ENCODE peak calls at places on chromosomes 3 and 15, in six cellular contexts. K is body of pancreas; T is NCI-H2081; P is hippocampal formation; Z is H9; O is activated naive CD4-positive, alpha-beta T cell. E is an unnamed sample.

GRCh38 chr3:159897331-159898075 is 91.1 kb upstream of the IL12A start:
- DNase-seq in T (no peak), P (no peak), O (no peak), K (no peak), Z (no peak), E (no peak)

GRCh38 chr3:49454457-49454856 is 15.6 kb upstream of the DAG1 start:
- DNase-seq in O (no peak), K (peak), Z (peak), P (no peak), T (no peak), E (peak)

GRCh38 chr3:65126527-65127440 is 439.0 kb upstream of the ADAMTS9 start:
- DNase-seq in K (no peak), P (no peak), O (no peak), T (no peak), Z (no peak), E (peak)

GRCh38 chr15:29815000-29815704 is 7.1 kb downstream of the TJP1 start:
- DNase-seq in O (no peak), Z (no peak), P (no peak), T (no peak), K (peak), E (peak)

GRCh38 chr3:44066806-44067205 is 174.9 kb upstream of the TOPAZ1 start:
- DNase-seq in K (no peak), P (no peak), O (no peak), Z (no peak), T (no peak), E (no peak)

GRCh38 chr15:99709243-99709986 is 23.8 kb downstream of the LYSMD4 start:
- DNase-seq in P (no peak), O (no peak), K (no peak), Z (no peak), T (no peak), E (no peak)

GRCh38 chr3:71548995-71549394 is 34.5 kb downstream of the FOXP1 start:
- DNase-seq in P (no peak), K (no peak), O (no peak), T (no peak), Z (no peak), E (no peak)

GRCh38 chr3:167631471-167631870 is 22.3 kb downstream of the WDR49 start:
- DNase-seq in K (no peak), T (no peak), O (no peak), Z (no peak), P (no peak), E (no peak)

GRCh38 chr3:187292186-187292585 is 649 bp upstream of the MASP1 start:
- DNase-seq in Z (no peak), K (no peak), T (no peak), P (no peak), O (no peak), E (peak)

GRCh38 chr3:13470894-13471574 is 9.1 kb upstream of the HDAC11 start:
- DNase-seq in Z (no peak), P (no peak), O (no peak), K (no peak), T (peak), E (peak)

GRCh38 chr3:174331095-174331802 is 527.9 kb upstream of the NAALADL2 start:
- DNase-seq in T (no peak), P (no peak), K (no peak), Z (no peak), O (no peak), E (no peak)

GRCh38 chr15:48722764-48723661 is 77.5 kb upstream of the FBN1 start:
- DNase-seq in T (no peak), K (no peak), P (no peak), O (no peak), Z (no peak), E (no peak)

GRCh38 chr3:129230311-129231019 is 18.9 kb upstream of the COPG1 start:
- DNase-seq in P (no peak), T (no peak), Z (no peak), K (no peak), O (no peak), E (no peak)

GRCh38 chr3:182989566-182989965 is 9.2 kb upstream of the DCUN1D1 start:
- DNase-seq in O (no peak), P (no peak), T (no peak), Z (no peak), K (peak), E (no peak)

GRCh38 chr3:177833392-177833791 is 636.1 kb upstream of the TBL1XR1 start:
- DNase-seq in Z (no peak), T (peak), K (no peak), O (no peak), P (no peak), E (no peak)

E was measured in hepatocyte.